ENCODE peak calls at places on chromosomes 12 and 14, in nine cellular contexts. P is heart right ventricle, H is spleen, C is fibroblast of pulmonary artery, U is body of pancreas, J is A673, R is hepatocyte, V is AG10803, E is fibroblast of the aortic adventitia. G is an unnamed sample.

GRCh38 chr14:51248041-51248987 is 8.3 kb downstream of the TMX1 start:
- DNase-seq in P (no peak), H (no peak), C (no peak), U (no peak), J (no peak), R (no peak), V (no peak), E (no peak), G (no peak)

GRCh38 chr12:121917950-121918678 is at the start of gene CFAP251:
- DNase-seq in P (peak), H (peak), C (peak), U (peak), J (peak), R (peak), V (peak), E (peak), G (peak)

GRCh38 chr12:74412607-74413230 is 124.9 kb upstream of the ATXN7L3B start:
- DNase-seq in P (no peak), H (no peak), C (peak), U (no peak), J (peak), R (peak), V (peak), E (peak), G (no peak)

GRCh38 chr12:92539966-92540791 is 162.6 kb upstream of the PLEKHG7 start:
- DNase-seq in P (peak), H (peak), C (no peak), U (peak), J (peak), R (no peak), V (no peak), E (no peak), G (no peak)

GRCh38 chr14:64891839-64892375 is 12.2 kb upstream of the SPTB start:
- DNase-seq in P (peak), H (no peak), C (peak), U (no peak), J (peak), R (peak), V (peak), E (peak), G (no peak)

GRCh38 chr12:87836190-87836589 is 193.0 kb downstream of the C12orf50 start:
- DNase-seq in P (no peak), H (no peak), C (no peak), U (no peak), J (peak), R (no peak), V (no peak), E (no peak), G (no peak)

GRCh38 chr12:96143827-96144226 is 50.3 kb upstream of the ELK3 start:
- DNase-seq in P (no peak), H (no peak), C (no peak), U (no peak), J (no peak), R (no peak), V (no peak), E (no peak), G (no peak)

GRCh38 chr12:674272-674781 is 11.1 kb upstream of the NINJ2 start:
- DNase-seq in P (no peak), H (no peak), C (no peak), U (no peak), J (peak), R (no peak), V (no peak), E (no peak), G (no peak)

GRCh38 chr14:24270537-24271133 is 762 bp downstream of the RABGGTA start:
- DNase-seq in P (no peak), H (no peak), C (no peak), U (no peak), J (no peak), R (no peak), V (no peak), E (no peak), G (no peak)

GRCh38 chr14:25049559-25050493 is at the start of gene STXBP6:
- DNase-seq in P (peak), H (no peak), C (peak), U (peak), J (peak), R (peak), V (peak), E (peak), G (no peak)

GRCh38 chr14:42687421-42687820 is 1080.7 kb downstream of the LRFN5 start:
- DNase-seq in P (no peak), H (no peak), C (no peak), U (no peak), J (no peak), R (no peak), V (no peak), E (no peak), G (no peak)

GRCh38 chr14:103569436-103569835 is 6.7 kb downstream of the COA8 start:
- DNase-seq in P (no peak), H (no peak), C (no peak), U (no peak), J (no peak), R (no peak), V (no peak), E (no peak), G (no peak)

GRCh38 chr12:50615534-50616296 is 110.9 kb downstream of the DIP2B start:
- DNase-seq in P (no peak), H (no peak), C (no peak), U (no peak), J (no peak), R (no peak), V (peak), E (no peak), G (no peak)

GRCh38 chr12:14833952-14834351 is 9.4 kb downstream of the ART4 start:
- DNase-seq in P (no peak), H (no peak), C (no peak), U (no peak), J (no peak), R (no peak), V (peak), E (no peak), G (no peak)

GRCh38 chr12:14834502-14834901 is 8.8 kb downstream of the ART4 start:
- DNase-seq in P (no peak), H (no peak), C (no peak), U (no peak), J (no peak), R (no peak), V (no peak), E (no peak), G (no peak)

GRCh38 chr12:14836336-14837210 is 6.8 kb downstream of the ART4 start:
- DNase-seq in P (no peak), H (no peak), C (peak), U (no peak), J (peak), R (peak), V (peak), E (peak), G (no peak)

GRCh38 chr12:14828896-14829295 is 14.4 kb downstream of the ART4 start:
- DNase-seq in P (no peak), H (no peak), C (no peak), U (no peak), J (peak), R (no peak), V (peak), E (no peak), G (no peak)

GRCh38 chr12:14833336-14833735 is 10.0 kb downstream of the ART4 start:
- DNase-seq in P (no peak), H (no peak), C (no peak), U (no peak), J (no peak), R (no peak), V (no peak), E (no peak), G (no peak)
- TF ChIP-seq CTCF in P (no peak), H (no peak), C (no peak), U (no peak), J (no peak), R (no peak), V (no peak), E (no peak), G (no peak)

GRCh38 chr14:21933681-21934080 is 260.1 kb upstream of the OR4E1 start:
- DNase-seq in P (no peak), H (no peak), C (no peak), U (no peak), J (no peak), R (peak), V (no peak), E (no peak), G (no peak)
- TF ChIP-seq CTCF in P (no peak), H (peak), C (no peak), U (no peak), J (peak), R (peak), V (no peak), E (no peak), G (no peak)

DNA sequence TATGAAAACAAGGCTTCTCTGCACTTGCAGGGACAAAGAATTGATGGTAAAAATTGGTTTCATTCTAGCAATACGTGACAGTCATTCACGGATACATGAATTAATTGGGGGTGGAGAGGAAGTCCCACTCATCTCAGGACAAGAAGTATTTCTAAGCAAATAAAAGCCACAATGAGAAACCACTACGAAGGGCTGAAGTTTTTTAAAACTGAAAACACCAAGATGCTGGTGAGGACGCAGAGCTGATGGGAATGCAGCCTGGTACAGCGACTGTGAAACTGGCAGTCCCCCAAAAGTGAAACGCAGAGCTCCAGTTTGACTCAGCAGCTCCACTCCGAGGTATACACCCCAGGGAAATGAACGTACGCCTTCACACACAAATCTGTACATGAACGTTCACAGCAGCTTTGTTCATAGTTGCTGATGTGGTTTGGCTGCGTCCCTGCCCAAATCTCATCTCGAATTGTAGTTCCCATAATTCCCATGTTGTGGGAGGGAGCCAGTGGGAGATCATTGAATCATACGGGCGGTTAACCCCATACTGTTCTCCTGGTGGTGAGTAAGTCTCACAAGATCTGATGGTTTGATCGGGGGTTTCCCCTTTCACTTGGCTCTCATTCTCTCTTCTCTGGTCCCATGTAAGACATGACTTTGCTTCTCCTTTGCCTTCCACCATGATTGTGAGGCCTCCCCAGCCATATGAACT is 89.0 kb downstream of the SCARB1 start:
- DNase-seq in P (no peak), H (no peak), C (peak), U (no peak), J (peak), R (no peak), V (peak), E (peak), G (peak)
- TF ChIP-seq CTCF in P (no peak), H (no peak), C (peak), U (no peak), J (peak), R (no peak), V (peak), E (peak), G (no peak)

DNA sequence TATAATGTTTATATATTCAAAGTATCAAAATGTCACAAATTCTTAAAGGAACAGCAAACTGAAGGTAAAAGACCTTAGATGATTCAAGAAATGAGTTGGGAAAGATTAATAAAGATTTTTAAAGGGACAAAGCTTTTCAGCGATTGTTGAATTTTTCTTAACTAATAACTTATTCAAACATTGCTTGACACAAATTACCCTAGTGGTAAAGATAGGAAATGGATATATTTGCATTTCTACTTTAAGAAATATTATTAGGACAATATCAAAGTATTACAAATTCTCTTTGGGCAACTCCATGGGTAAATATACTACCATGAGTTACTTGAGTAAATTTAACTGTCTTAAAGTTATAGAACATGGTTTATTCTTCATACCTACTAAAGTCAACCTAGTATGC is 266.0 kb upstream of the GARIN2 start:
- DNase-seq in P (no peak), H (no peak), C (no peak), U (no peak), J (no peak), R (no peak), V (no peak), E (no peak), G (no peak)
- TF ChIP-seq CTCF in P (no peak), H (no peak), C (peak), U (peak), J (no peak), R (no peak), V (no peak), E (no peak), G (no peak)